ENCODE peak calls at places on chromosomes 13 and 19, in six cellular contexts. E is pancreas, J is upper lobe of right lung, R is ascending aorta, Q is cardiac muscle cell, Y is adrenal gland. U is an unnamed sample. For H3K9me3, the result is how much of the 10 kb centered on the place peaks cover.

GRCh38 chr19:40674291-40674690 is 16.2 kb downstream of the NUMBL start:
- DNase-seq in R (no peak), E (no peak), J (no peak), Q (peak), Y (no peak), U (peak)

GRCh38 chr13:101417043-101417406 is 717 bp upstream of the NALCN start:
- DNase-seq in R (no peak), E (no peak), J (no peak), Q (peak), Y (no peak), U (no peak)

GRCh38 chr13:94351292-94352000 is 128.0 kb downstream of the DCT start:
- DNase-seq in R (no peak), Q (peak), J (no peak), Y (no peak), E (no peak), U (no peak)

GRCh38 chr13:113573065-113573464 is 11.5 kb upstream of the TFDP1 start:
- DNase-seq in E (no peak), R (no peak), Y (no peak), Q (no peak), J (no peak), U (no peak)

GRCh38 chr13:25525884-25526283 is 154.1 kb downstream of the ATP8A2 start:
- DNase-seq in Y (no peak), E (no peak), R (no peak), Q (no peak), J (no peak), U (no peak)

GRCh38 chr13:103952183-103952582 is 886.0 kb upstream of the SLC10A2 start:
- DNase-seq in Q (no peak), E (no peak), R (no peak), J (no peak), Y (no peak), U (no peak)

GRCh38 chr13:23384111-23384510 is 49.4 kb downstream of the SACS start:
- DNase-seq in J (no peak), E (no peak), Q (no peak), R (no peak), Y (no peak), U (no peak)

GRCh38 chr13:41919741-41920487 is 41.0 kb downstream of the VWA8 start:
- DNase-seq in R (no peak), E (no peak), Y (no peak), Q (no peak), J (no peak), U (no peak)

GRCh38 chr13:101942535-101943157 is 459.2 kb downstream of the FGF14 start:
- DNase-seq in J (no peak), R (no peak), Y (no peak), E (no peak), Q (no peak), U (no peak)

GRCh38 chr19:12065100-12065538 is 588 bp downstream of the ZNF844 start:
- DNase-seq in Y (peak), Q (peak), J (no peak), R (peak), E (no peak), U (no peak)

GRCh38 chr19:48501446-48501960 is 10.1 kb downstream of the LMTK3 start:
- DNase-seq in Q (no peak), R (peak), J (peak), Y (no peak), E (peak), U (no peak)

GRCh38 chr13:112820318-112820717 is 130.5 kb downstream of the ATP11A start:
- DNase-seq in Q (no peak), E (no peak), Y (peak), J (no peak), R (no peak), U (no peak)

GRCh38 chr13:31477961-31478360 is 261.4 kb upstream of the RXFP2 start:
- DNase-seq in E (no peak), Q (peak), Y (no peak), J (no peak), R (no peak), U (no peak)

GRCh38 chr19:29622191-29623070 is 16.3 kb downstream of the POP4 start:
- DNase-seq in R (no peak), J (no peak), Y (no peak), Q (no peak), E (no peak), U (peak)

GRCh38 chr19:13206581-13206980 is 56.4 kb downstream of the IER2 start:
- DNase-seq in Y (no peak), R (no peak), E (no peak), J (no peak), Q (no peak), U (no peak)

GRCh38 chr19:16581971-16582343 is 9.7 kb upstream of the SLC35E1 start:
- DNase-seq in R (no peak), J (no peak), Y (peak), E (no peak), Q (no peak), U (no peak)

GRCh38 chr13:114069376-114070097 is 62.9 kb downstream of the RASA3 start:
- DNase-seq in Q (no peak), E (no peak), R (no peak), Y (no peak), J (peak), U (no peak)

GRCh38 chr13:90395846-90396245 is 951.6 kb upstream of the MIR17HG start:
- DNase-seq in E (no peak), Y (no peak), Q (no peak), R (no peak), J (no peak), U (no peak)

GRCh38 chr19:39677931-39678889 is 22.5 kb downstream of the LGALS16 start:
- DNase-seq in R (no peak), J (no peak), Y (no peak), Q (no peak), E (peak), U (no peak)

GRCh38 chr19:54464624-54465266 is 1.2 kb upstream of the LENG9 start:
- DNase-seq in Y (peak), E (peak), R (peak), J (peak), Q (peak), U (peak)

GRCh38 chr19:32287811-32288227 is 57.6 kb upstream of the ZNF507 start:
- DNase-seq in R (peak), E (peak), Y (peak), Q (peak), J (peak), U (no peak)

GRCh38 chr13:26977541-26977940 is 194.1 kb downstream of the USP12 start:
- DNase-seq in Y (no peak), R (no peak), Q (peak), J (no peak), E (no peak), U (peak)

GRCh38 chr19:10010247-10010691 is at the start of gene COL5A3:
- DNase-seq in Q (peak), J (peak), E (peak), R (no peak), Y (peak), U (no peak)

GRCh38 chr13:72141845-72142470 is 275.0 kb upstream of the DACH1 start:
- DNase-seq in Y (peak), Q (peak), R (no peak), J (no peak), E (peak), U (no peak)

GRCh38 chr19:5738423-5738822 is 18.0 kb downstream of the CATSPERD start:
- DNase-seq in Q (no peak), R (no peak), E (no peak), J (no peak), Y (no peak), U (no peak)

GRCh38 chr19:6536138-6536671 is 5.4 kb downstream of the TNFSF9 start:
- DNase-seq in R (peak), E (no peak), J (no peak), Q (peak), Y (peak), U (peak)

GRCh38 chr13:96762876-96763275 is 231.4 kb downstream of the OXGR1 start:
- DNase-seq in Q (no peak), J (no peak), Y (no peak), E (no peak), R (no peak), U (no peak)

DNA sequence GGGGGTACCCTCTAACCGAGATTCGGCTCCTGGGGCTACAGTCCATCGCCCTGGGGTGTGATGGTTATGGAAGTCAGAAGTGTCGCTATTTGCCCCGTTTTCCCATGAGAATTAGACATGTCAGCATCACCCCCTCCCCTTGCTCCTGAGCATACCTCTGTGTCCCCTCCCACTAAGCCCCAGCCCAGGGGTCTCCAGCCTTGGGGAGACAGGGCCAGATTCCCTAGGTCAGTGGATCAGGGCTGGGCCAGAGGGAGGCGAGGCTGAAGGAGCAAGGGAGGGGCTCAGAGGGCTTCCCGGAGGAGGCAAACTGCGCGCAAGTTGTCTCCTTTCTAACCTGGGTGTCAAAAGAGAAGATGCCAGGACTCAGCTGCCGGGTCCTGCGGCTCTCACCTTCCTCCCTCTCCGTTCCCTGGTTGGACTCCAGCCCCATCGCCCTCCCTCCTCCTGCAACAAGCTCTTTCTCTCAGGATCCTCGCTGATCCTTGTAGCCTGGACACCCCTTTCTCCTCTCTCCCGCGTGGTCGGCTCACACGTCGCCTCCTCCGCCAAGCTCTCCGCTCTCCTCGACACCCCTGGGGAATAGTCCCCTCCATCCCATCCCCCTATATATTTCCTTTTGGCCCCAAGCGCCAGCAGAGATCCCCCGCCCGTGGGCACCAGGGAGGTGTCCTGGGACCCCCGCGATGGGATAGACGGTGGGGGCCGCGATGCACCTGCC is 459 bp upstream of the TMEM59L start:
- DNase-seq in Y (no peak), J (no peak), E (no peak), R (no peak), Q (no peak), U (no peak)
- H3K9me3 ChIP-seq in Y (under half), J (under half), E (under half), R (under half), Q (under half), U (under half)

GRCh38 chr19:46724468-46724867 is 7.6 kb upstream of the PRKD2 start:
- DNase-seq in Y (no peak), E (no peak), R (no peak), Q (no peak), J (no peak), U (no peak)
- H3K9me3 ChIP-seq in Y (under half), E (under half), R (under half), Q (under half), J (under half), U (under half)

GRCh38 chr13:99257291-99257690 is 888 bp downstream of the GPR18 start:
- DNase-seq in J (no peak), Y (no peak), R (no peak), E (no peak), Q (no peak), U (no peak)
- H3K9me3 ChIP-seq in J (under half), Y (under half), R (under half), E (under half), Q (under half), U (under half)

GRCh38 chr19:51887522-51888498 is at the start of gene ZNF577:
- DNase-seq in R (peak), Y (peak), E (peak), Q (peak), J (peak), U (peak)
- H3K9me3 ChIP-seq in R (half or more), Y (under half), E (under half), Q (under half), J (under half), U (under half)